ENCODE peak calls at places on chromosomes 13 and 19, in five cellular contexts. One of them, this sample, is unnamed.

GRCh38 chr13:51638497-51638871 is 54.2 kb downstream of the WDFY2 start:
- DNase-seq in astrocyte of the spinal cord: no peak
- DNase-seq in esophagus squamous epithelium: no peak
- DNase-seq in thoracic aorta: no peak
- DNase-seq in lung: no peak
- DNase-seq in this sample: no peak

GRCh38 chr19:57719901-57720519 is 7.4 kb downstream of the ZNF671 start:
- DNase-seq in lung: no peak
- DNase-seq in astrocyte of the spinal cord: no peak
- DNase-seq in thoracic aorta: no peak
- DNase-seq in esophagus squamous epithelium: no peak
- DNase-seq in this sample: no peak

GRCh38 chr19:39420769-39421168 is 8.3 kb downstream of the PLEKHG2 start:
- DNase-seq in esophagus squamous epithelium: no peak
- DNase-seq in lung: no peak
- DNase-seq in astrocyte of the spinal cord: no peak
- DNase-seq in thoracic aorta: no peak
- DNase-seq in this sample: no peak

GRCh38 chr13:98393873-98394272 is 183.0 kb downstream of the STK24 start:
- DNase-seq in thoracic aorta: no peak
- DNase-seq in lung: no peak
- DNase-seq in astrocyte of the spinal cord: no peak
- DNase-seq in esophagus squamous epithelium: no peak
- DNase-seq in this sample: no peak

GRCh38 chr19:13463296-13463695 is 43.0 kb downstream of the CACNA1A start:
- DNase-seq in lung: no peak
- DNase-seq in esophagus squamous epithelium: no peak
- DNase-seq in astrocyte of the spinal cord: peak; percentile 3
- DNase-seq in thoracic aorta: no peak
- DNase-seq in this sample: peak; percentile 19

GRCh38 chr19:7482584-7483439 is 6.0 kb downstream of the PEX11G start:
- DNase-seq in astrocyte of the spinal cord: no peak
- DNase-seq in lung: no peak
- DNase-seq in esophagus squamous epithelium: no peak
- DNase-seq in thoracic aorta: no peak
- DNase-seq in this sample: no peak

GRCh38 chr13:41222259-41222852 is 28.0 kb upstream of the KBTBD7 start:
- DNase-seq in astrocyte of the spinal cord: peak; percentile 52
- DNase-seq in thoracic aorta: no peak
- DNase-seq in lung: peak; percentile 37
- DNase-seq in esophagus squamous epithelium: no peak
- DNase-seq in this sample: peak; percentile 68

GRCh38 chr13:32259116-32259515 is 56.0 kb downstream of the ZAR1L start:
- DNase-seq in astrocyte of the spinal cord: no peak
- DNase-seq in lung: no peak
- DNase-seq in esophagus squamous epithelium: no peak
- DNase-seq in thoracic aorta: no peak
- DNase-seq in this sample: no peak

GRCh38 chr19:55487884-55488687 is at the start of gene SSC5D:
- DNase-seq in lung: no peak
- DNase-seq in astrocyte of the spinal cord: peak; percentile 56
- DNase-seq in esophagus squamous epithelium: no peak
- DNase-seq in thoracic aorta: no peak
- DNase-seq in this sample: no peak

GRCh38 chr19:934197-934840 is 8.5 kb downstream of the ARID3A start:
- DNase-seq in esophagus squamous epithelium: no peak
- DNase-seq in thoracic aorta: no peak
- DNase-seq in astrocyte of the spinal cord: no peak
- DNase-seq in lung: no peak
- DNase-seq in this sample: no peak

GRCh38 chr13:110711778-110712070 is 1.8 kb upstream of the ING1 start:
- DNase-seq in astrocyte of the spinal cord: peak; percentile 41
- DNase-seq in esophagus squamous epithelium: no peak
- DNase-seq in thoracic aorta: no peak
- DNase-seq in lung: no peak
- DNase-seq in this sample: no peak

GRCh38 chr19:36973021-36973843 is 57.1 kb downstream of the ZNF568 start:
- DNase-seq in esophagus squamous epithelium: peak; percentile 28
- DNase-seq in astrocyte of the spinal cord: peak; percentile 80
- DNase-seq in thoracic aorta: peak; percentile 44
- DNase-seq in lung: peak; percentile 88
- DNase-seq in this sample: peak; percentile 62

GRCh38 chr19:38285567-38285966 is 18.5 kb upstream of the C19orf33 start:
- DNase-seq in thoracic aorta: no peak
- DNase-seq in esophagus squamous epithelium: no peak
- DNase-seq in astrocyte of the spinal cord: no peak
- DNase-seq in lung: no peak
- DNase-seq in this sample: no peak

GRCh38 chr19:40489882-40490230 is 23.1 kb downstream of the SPTBN4 start:
- DNase-seq in astrocyte of the spinal cord: no peak
- DNase-seq in lung: no peak
- DNase-seq in thoracic aorta: no peak
- DNase-seq in esophagus squamous epithelium: no peak
- DNase-seq in this sample: no peak

GRCh38 chr19:40497214-40497613 is 30.4 kb downstream of the SPTBN4 start:
- DNase-seq in thoracic aorta: no peak
- DNase-seq in lung: no peak
- DNase-seq in astrocyte of the spinal cord: no peak
- DNase-seq in esophagus squamous epithelium: no peak
- DNase-seq in this sample: no peak

GRCh38 chr19:40492274-40492673 is 25.5 kb downstream of the SPTBN4 start:
- DNase-seq in astrocyte of the spinal cord: no peak
- DNase-seq in thoracic aorta: no peak
- DNase-seq in lung: no peak
- DNase-seq in esophagus squamous epithelium: no peak
- DNase-seq in this sample: no peak

GRCh38 chr19:40494191-40494838 is 27.5 kb downstream of the SPTBN4 start:
- DNase-seq in esophagus squamous epithelium: no peak
- DNase-seq in lung: no peak
- DNase-seq in thoracic aorta: no peak
- DNase-seq in astrocyte of the spinal cord: no peak
- DNase-seq in this sample: no peak

GRCh38 chr19:40493778-40494177 is 27.0 kb downstream of the SPTBN4 start:
- DNase-seq in thoracic aorta: no peak
- DNase-seq in lung: no peak
- DNase-seq in esophagus squamous epithelium: no peak
- DNase-seq in astrocyte of the spinal cord: no peak
- DNase-seq in this sample: no peak
- H3K4me3 ChIP-seq in thoracic aorta: no peak overlapping the region
- H3K4me3 ChIP-seq in lung: no peak overlapping the region
- H3K4me3 ChIP-seq in esophagus squamous epithelium: no peak overlapping the region
- H3K4me3 ChIP-seq in astrocyte of the spinal cord: no peak overlapping the region
- H3K4me3 ChIP-seq in this sample: no peak overlapping the region

DNA sequence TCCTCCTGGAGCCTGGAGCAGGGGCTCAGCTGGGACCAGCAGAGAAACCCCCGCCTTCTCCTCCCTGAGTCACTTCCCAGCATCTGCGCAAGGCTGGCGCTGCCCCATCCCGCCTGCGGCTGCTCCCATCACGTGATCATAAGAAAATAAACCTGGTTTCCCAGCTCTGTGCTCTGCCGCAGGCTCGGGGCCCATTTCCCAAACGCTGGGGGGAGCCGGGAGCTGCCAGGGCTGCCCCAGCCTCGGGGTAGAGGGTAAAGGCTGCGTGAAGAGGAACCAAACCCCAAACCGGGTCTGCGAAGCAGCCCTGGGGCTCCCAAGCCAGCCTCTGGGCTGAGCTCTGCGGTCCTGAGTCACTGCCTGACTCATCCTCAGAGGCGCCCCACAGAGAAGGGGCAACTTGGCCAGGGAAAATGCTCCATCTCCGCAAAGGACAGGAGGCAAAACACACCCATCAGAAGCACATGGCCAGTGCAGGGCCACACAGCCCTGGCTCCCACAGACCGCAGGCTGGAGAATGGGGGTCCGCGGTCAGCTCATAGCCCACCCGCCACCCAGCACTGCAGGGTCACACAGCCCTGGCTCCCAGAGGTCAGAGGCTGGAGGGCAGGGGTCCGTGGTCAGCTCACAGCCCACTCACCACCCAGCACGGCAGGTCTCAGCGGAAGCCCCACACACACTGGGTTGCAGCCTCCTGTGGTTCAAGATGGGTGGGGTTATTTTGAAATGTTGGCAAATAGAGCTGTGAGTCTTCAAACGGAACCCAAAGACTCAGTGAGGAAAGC is 67.1 kb downstream of the RASA3 start:
- DNase-seq in esophagus squamous epithelium: peak; percentile 59
- DNase-seq in lung: peak; percentile 83
- DNase-seq in astrocyte of the spinal cord: peak; percentile 99
- DNase-seq in thoracic aorta: peak; percentile 71
- DNase-seq in this sample: peak; percentile 79
- TF ChIP-seq CTCF in esophagus squamous epithelium: no peak
- TF ChIP-seq CTCF in lung: no peak
- TF ChIP-seq CTCF in astrocyte of the spinal cord: no peak
- TF ChIP-seq CTCF in thoracic aorta: no peak
- TF ChIP-seq CTCF in this sample: no peak

GRCh38 chr19:48627211-48627864 is 8.0 kb downstream of the SPHK2 start:
- DNase-seq in thoracic aorta: no peak
- DNase-seq in astrocyte of the spinal cord: no peak
- DNase-seq in esophagus squamous epithelium: no peak
- DNase-seq in lung: no peak
- DNase-seq in this sample: no peak
- H3K4me3 ChIP-seq in thoracic aorta: no peak overlapping the region
- H3K4me3 ChIP-seq in astrocyte of the spinal cord: no peak overlapping the region
- H3K4me3 ChIP-seq in esophagus squamous epithelium: no peak overlapping the region
- H3K4me3 ChIP-seq in lung: no peak overlapping the region
- H3K4me3 ChIP-seq in this sample: no peak overlapping the region

GRCh38 chr19:42229263-42229854 is 9.2 kb downstream of the ZNF526 start:
- DNase-seq in astrocyte of the spinal cord: no peak
- DNase-seq in thoracic aorta: no peak
- DNase-seq in lung: no peak
- DNase-seq in esophagus squamous epithelium: no peak
- DNase-seq in this sample: no peak
- TF ChIP-seq CTCF in astrocyte of the spinal cord: no peak
- TF ChIP-seq CTCF in thoracic aorta: no peak
- TF ChIP-seq CTCF in lung: no peak
- TF ChIP-seq CTCF in esophagus squamous epithelium: no peak
- TF ChIP-seq CTCF in this sample: peak; percentile 1

GRCh38 chr19:3274245-3275067 is 50.0 kb downstream of the CELF5 start:
- DNase-seq in esophagus squamous epithelium: no peak
- DNase-seq in astrocyte of the spinal cord: no peak
- DNase-seq in thoracic aorta: no peak
- DNase-seq in lung: no peak
- DNase-seq in this sample: no peak
- H3K4me3 ChIP-seq in esophagus squamous epithelium: no peak overlapping the region
- H3K4me3 ChIP-seq in astrocyte of the spinal cord: no peak overlapping the region
- H3K4me3 ChIP-seq in thoracic aorta: no peak overlapping the region
- H3K4me3 ChIP-seq in lung: no peak overlapping the region
- H3K4me3 ChIP-seq in this sample: no peak overlapping the region

GRCh38 chr19:54030895-54031586 is 32.7 kb downstream of the VSTM1 start:
- DNase-seq in lung: no peak
- DNase-seq in astrocyte of the spinal cord: no peak
- DNase-seq in thoracic aorta: no peak
- DNase-seq in esophagus squamous epithelium: no peak
- DNase-seq in this sample: no peak
- TF ChIP-seq CTCF in lung: no peak
- TF ChIP-seq CTCF in astrocyte of the spinal cord: peak; percentile 54
- TF ChIP-seq CTCF in thoracic aorta: no peak
- TF ChIP-seq CTCF in esophagus squamous epithelium: no peak
- TF ChIP-seq CTCF in this sample: no peak

DNA sequence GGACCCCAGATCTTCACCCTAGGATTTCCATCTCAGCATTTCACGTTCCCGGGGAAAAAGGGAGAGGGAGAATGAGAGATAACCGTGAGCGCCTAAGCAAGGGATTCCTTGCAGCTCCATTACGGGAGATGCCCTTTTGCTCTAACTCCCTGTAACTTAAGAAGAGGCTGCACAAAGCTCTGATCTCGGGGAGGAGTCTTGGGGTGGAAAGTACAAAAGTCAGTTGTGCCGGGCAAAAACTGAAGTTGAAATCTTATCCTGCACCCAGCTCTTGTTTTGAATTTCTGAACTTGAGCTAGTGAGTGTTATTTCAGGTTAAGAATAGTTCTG is 256.4 kb upstream of the SOX21 start:
- DNase-seq in esophagus squamous epithelium: no peak
- DNase-seq in astrocyte of the spinal cord: no peak
- DNase-seq in lung: no peak
- DNase-seq in thoracic aorta: no peak
- DNase-seq in this sample: no peak
- H3K4me3 ChIP-seq in esophagus squamous epithelium: peak overlapping the region; percentile 65
- H3K4me3 ChIP-seq in astrocyte of the spinal cord: peak overlapping the region; percentile 49
- H3K4me3 ChIP-seq in lung: no peak overlapping the region
- H3K4me3 ChIP-seq in thoracic aorta: peak overlapping the region; percentile 38
- H3K4me3 ChIP-seq in this sample: no peak overlapping the region

GRCh38 chr13:33347866-33348265 is 62.3 kb upstream of the STARD13 start:
- DNase-seq in thoracic aorta: no peak
- DNase-seq in esophagus squamous epithelium: no peak
- DNase-seq in astrocyte of the spinal cord: peak; percentile 7
- DNase-seq in lung: no peak
- DNase-seq in this sample: no peak

GRCh38 chr13:33349996-33350826 is 64.7 kb upstream of the STARD13 start:
- DNase-seq in lung: peak; percentile 48
- DNase-seq in thoracic aorta: no peak
- DNase-seq in astrocyte of the spinal cord: peak; percentile 39
- DNase-seq in esophagus squamous epithelium: no peak
- DNase-seq in this sample: no peak

GRCh38 chr13:33345842-33346241 is 60.3 kb upstream of the STARD13 start:
- DNase-seq in lung: no peak
- DNase-seq in esophagus squamous epithelium: no peak
- DNase-seq in thoracic aorta: no peak
- DNase-seq in astrocyte of the spinal cord: no peak
- DNase-seq in this sample: no peak

GRCh38 chr13:33349314-33349995 is 63.9 kb upstream of the STARD13 start:
- DNase-seq in astrocyte of the spinal cord: no peak
- DNase-seq in esophagus squamous epithelium: no peak
- DNase-seq in thoracic aorta: no peak
- DNase-seq in lung: no peak
- DNase-seq in this sample: no peak

DNA sequence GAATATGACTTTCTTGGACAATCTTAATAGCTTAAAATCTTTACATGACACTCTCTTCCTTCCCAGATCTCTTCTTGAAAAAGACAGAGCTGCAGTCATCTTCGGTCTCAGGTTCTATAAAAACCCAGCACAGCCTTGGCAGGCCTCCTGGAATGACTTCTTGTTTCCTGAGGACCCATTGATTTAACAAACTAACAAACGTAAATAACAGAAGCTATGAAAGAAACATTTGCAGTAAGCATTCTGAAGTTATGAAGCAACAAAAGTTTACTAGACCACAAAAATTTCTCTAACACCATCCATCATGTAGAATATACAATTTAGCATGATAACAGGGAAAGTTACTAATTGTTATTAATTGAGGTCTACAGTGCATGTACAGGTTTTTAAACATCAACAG is 62.8 kb upstream of the STARD13 start:
- DNase-seq in esophagus squamous epithelium: no peak
- DNase-seq in astrocyte of the spinal cord: peak; percentile 33
- DNase-seq in thoracic aorta: no peak
- DNase-seq in lung: no peak
- DNase-seq in this sample: no peak
- TF ChIP-seq CTCF in esophagus squamous epithelium: no peak
- TF ChIP-seq CTCF in astrocyte of the spinal cord: no peak
- TF ChIP-seq CTCF in thoracic aorta: no peak
- TF ChIP-seq CTCF in lung: no peak
- TF ChIP-seq CTCF in this sample: no peak

This sample was measured in GM12865.